ENCODE peak calls at places on chromosome 20, in five cellular contexts. One of them, this sample, is unnamed.
A peak's percentile ranks its signal among the peaks of the same experiment; 100 is the strongest.

GRCh38 chr20:56691325-56691990 is 62.4 kb downstream of the TFAP2C start:
- DNase-seq in kidney epithelial cell: no peak
- DNase-seq in omental fat pad: no peak
- DNase-seq in keratinocyte: no peak
- DNase-seq in cardiac muscle cell: no peak
- DNase-seq in this sample: no peak

GRCh38 chr20:48164566-48165400 is 379.5 kb upstream of the SULF2 start:
- DNase-seq in kidney epithelial cell: no peak
- DNase-seq in omental fat pad: no peak
- DNase-seq in keratinocyte: no peak
- DNase-seq in cardiac muscle cell: no peak
- DNase-seq in this sample: no peak

GRCh38 chr20:38635721-38636285 is 34.2 kb downstream of the ARHGAP40 start:
- DNase-seq in kidney epithelial cell: peak; percentile 9
- DNase-seq in omental fat pad: no peak
- DNase-seq in keratinocyte: no peak
- DNase-seq in cardiac muscle cell: no peak
- DNase-seq in this sample: no peak

GRCh38 chr20:7704021-7704420 is 236.2 kb downstream of the HAO1 start:
- DNase-seq in kidney epithelial cell: no peak
- DNase-seq in omental fat pad: no peak
- DNase-seq in keratinocyte: no peak
- DNase-seq in cardiac muscle cell: no peak
- DNase-seq in this sample: no peak

GRCh38 chr20:33301192-33301930 is 18.3 kb downstream of the BPIFB1 start:
- DNase-seq in kidney epithelial cell: no peak
- DNase-seq in omental fat pad: no peak
- DNase-seq in keratinocyte: no peak
- DNase-seq in cardiac muscle cell: no peak
- DNase-seq in this sample: no peak

GRCh38 chr20:57130160-57130772 is 136.2 kb downstream of the BMP7 start:
- DNase-seq in kidney epithelial cell: no peak
- DNase-seq in omental fat pad: no peak
- DNase-seq in keratinocyte: no peak
- DNase-seq in cardiac muscle cell: no peak
- DNase-seq in this sample: no peak

GRCh38 chr20:5528719-5529256 is 212.0 kb upstream of the PROKR2 start:
- DNase-seq in kidney epithelial cell: peak; percentile 57
- DNase-seq in omental fat pad: no peak
- DNase-seq in keratinocyte: peak; percentile 65
- DNase-seq in cardiac muscle cell: peak; percentile 84
- DNase-seq in this sample: peak; percentile 57

GRCh38 chr20:32358883-32359632 is 927 bp downstream of the ASXL1 start:
- DNase-seq in kidney epithelial cell: no peak
- DNase-seq in omental fat pad: peak; percentile 64
- DNase-seq in keratinocyte: no peak
- DNase-seq in cardiac muscle cell: peak; percentile 85
- DNase-seq in this sample: no peak

GRCh38 chr20:60254901-60255411 is 296.7 kb downstream of the CDH26 start:
- DNase-seq in kidney epithelial cell: no peak
- DNase-seq in omental fat pad: no peak
- DNase-seq in keratinocyte: no peak
- DNase-seq in cardiac muscle cell: no peak
- DNase-seq in this sample: peak; percentile 38

GRCh38 chr20:62702008-62702290 is 6.7 kb upstream of the NTSR1 start:
- DNase-seq in kidney epithelial cell: no peak
- DNase-seq in omental fat pad: no peak
- DNase-seq in keratinocyte: no peak
- DNase-seq in cardiac muscle cell: no peak
- DNase-seq in this sample: no peak

GRCh38 chr20:63011798-63012197 is 5.0 kb upstream of the BHLHE23 start:
- DNase-seq in kidney epithelial cell: peak; percentile 26
- DNase-seq in omental fat pad: no peak
- DNase-seq in keratinocyte: no peak
- DNase-seq in cardiac muscle cell: no peak
- DNase-seq in this sample: no peak

GRCh38 chr20:39775110-39775509 is 813.0 kb downstream of the DHX35 start:
- DNase-seq in kidney epithelial cell: no peak
- DNase-seq in omental fat pad: peak; percentile 26
- DNase-seq in keratinocyte: no peak
- DNase-seq in cardiac muscle cell: no peak
- DNase-seq in this sample: peak; percentile 39

GRCh38 chr20:53773792-53774371 is 180.2 kb upstream of the ZNF217 start:
- DNase-seq in kidney epithelial cell: no peak
- DNase-seq in omental fat pad: no peak
- DNase-seq in keratinocyte: peak; percentile 74
- DNase-seq in cardiac muscle cell: no peak
- DNase-seq in this sample: peak; percentile 98

GRCh38 chr20:25480156-25480555 is 72.7 kb downstream of the GINS1 start:
- DNase-seq in kidney epithelial cell: no peak
- DNase-seq in omental fat pad: no peak
- DNase-seq in keratinocyte: no peak
- DNase-seq in cardiac muscle cell: no peak
- DNase-seq in this sample: no peak

GRCh38 chr20:23255658-23256385 is 94.8 kb upstream of the NXT1 start:
- DNase-seq in kidney epithelial cell: no peak
- DNase-seq in omental fat pad: no peak
- DNase-seq in keratinocyte: no peak
- DNase-seq in cardiac muscle cell: no peak
- DNase-seq in this sample: no peak

GRCh38 chr20:54122189-54122588 is 51.6 kb downstream of the CYP24A1 start:
- DNase-seq in kidney epithelial cell: peak; percentile 73
- DNase-seq in omental fat pad: no peak
- DNase-seq in keratinocyte: no peak
- DNase-seq in cardiac muscle cell: no peak
- DNase-seq in this sample: no peak

GRCh38 chr20:43963872-43964791 is 49.5 kb downstream of the TOX2 start:
- DNase-seq in kidney epithelial cell: no peak
- DNase-seq in omental fat pad: no peak
- DNase-seq in keratinocyte: no peak
- DNase-seq in cardiac muscle cell: no peak
- DNase-seq in this sample: no peak

GRCh38 chr20:37395921-37396519 is 50.1 kb downstream of the SRC start:
- DNase-seq in kidney epithelial cell: no peak
- DNase-seq in omental fat pad: no peak
- DNase-seq in keratinocyte: no peak
- DNase-seq in cardiac muscle cell: peak; percentile 80
- DNase-seq in this sample: no peak

GRCh38 chr20:61360940-61361339 is 108.9 kb downstream of the CDH4 start:
- DNase-seq in kidney epithelial cell: no peak
- DNase-seq in omental fat pad: no peak
- DNase-seq in keratinocyte: no peak
- DNase-seq in cardiac muscle cell: no peak
- DNase-seq in this sample: no peak

GRCh38 chr20:16245879-16246278 is 327.4 kb downstream of the KIF16B start:
- DNase-seq in kidney epithelial cell: no peak
- DNase-seq in omental fat pad: no peak
- DNase-seq in keratinocyte: no peak
- DNase-seq in cardiac muscle cell: no peak
- DNase-seq in this sample: no peak

GRCh38 chr20:16243470-16243869 is 329.8 kb downstream of the KIF16B start:
- DNase-seq in kidney epithelial cell: no peak
- DNase-seq in omental fat pad: no peak
- DNase-seq in keratinocyte: no peak
- DNase-seq in cardiac muscle cell: no peak
- DNase-seq in this sample: no peak

GRCh38 chr20:16246870-16247269 is 326.4 kb downstream of the KIF16B start:
- DNase-seq in kidney epithelial cell: no peak
- DNase-seq in omental fat pad: no peak
- DNase-seq in keratinocyte: no peak
- DNase-seq in cardiac muscle cell: no peak
- DNase-seq in this sample: no peak

GRCh38 chr20:16240355-16240754 is 332.9 kb downstream of the KIF16B start:
- DNase-seq in kidney epithelial cell: no peak
- DNase-seq in omental fat pad: no peak
- DNase-seq in keratinocyte: no peak
- DNase-seq in cardiac muscle cell: no peak
- DNase-seq in this sample: no peak

DNA sequence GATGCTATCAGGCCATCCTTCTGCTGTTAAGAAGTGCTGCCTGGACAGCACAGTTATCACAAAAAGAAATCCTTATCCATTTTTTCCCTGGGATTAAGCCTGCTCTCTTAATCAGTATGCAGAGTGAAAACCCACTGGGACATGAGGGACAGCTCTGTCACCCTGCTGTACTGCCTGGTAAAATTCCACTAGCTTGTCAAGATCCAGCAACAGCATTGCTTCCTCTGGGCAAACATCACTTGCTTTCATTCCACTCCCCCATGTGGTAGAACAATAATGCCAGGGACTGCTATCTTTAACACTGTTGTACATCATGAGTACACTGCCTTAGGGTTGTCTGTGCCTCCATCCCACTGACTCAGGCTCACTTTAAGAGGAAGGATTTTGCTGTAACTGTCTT is 331.3 kb downstream of the KIF16B start:
- DNase-seq in kidney epithelial cell: no peak
- DNase-seq in omental fat pad: no peak
- DNase-seq in keratinocyte: no peak
- DNase-seq in cardiac muscle cell: peak; percentile 34
- DNase-seq in this sample: no peak
- TF ChIP-seq CTCF in kidney epithelial cell: no peak
- TF ChIP-seq CTCF in omental fat pad: no peak
- TF ChIP-seq CTCF in keratinocyte: no peak
- TF ChIP-seq CTCF in cardiac muscle cell: no peak
- TF ChIP-seq CTCF in this sample: no peak

DNA sequence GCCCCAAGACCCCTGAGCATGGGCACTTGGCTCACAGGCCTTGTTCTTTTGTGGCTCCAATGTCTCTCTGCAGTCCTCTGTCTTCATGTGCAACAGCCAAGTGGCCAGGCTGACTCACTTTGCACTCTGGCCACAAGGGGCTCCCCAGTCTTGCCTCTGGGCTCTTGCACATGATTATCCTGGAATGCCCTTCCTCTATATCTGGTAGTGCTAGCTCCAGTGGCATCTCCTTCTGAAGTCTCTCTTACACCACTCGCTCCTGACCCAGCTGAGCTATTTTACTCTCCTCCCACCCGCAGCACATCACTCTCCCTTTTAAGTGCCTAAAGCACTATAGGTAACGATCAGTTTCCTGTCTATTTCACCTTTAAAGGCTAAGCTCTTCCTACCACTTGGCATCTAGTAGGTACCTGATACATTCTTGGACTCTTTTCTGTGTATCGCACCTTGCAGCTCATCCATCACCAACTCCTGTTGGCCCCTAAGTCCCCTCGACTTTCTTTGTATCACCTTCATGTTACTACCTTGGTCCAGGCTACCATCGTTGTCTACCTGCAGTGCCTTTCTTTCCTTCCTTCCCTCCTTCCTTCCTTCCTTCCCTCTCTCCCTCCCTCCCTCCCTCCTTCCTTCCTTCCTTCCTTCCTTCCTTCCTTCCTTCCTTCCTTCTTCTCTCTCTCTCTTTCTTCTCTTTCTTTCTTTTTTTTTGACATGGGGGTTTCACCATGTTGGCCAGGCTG is 211.9 kb upstream of the RNF24 start:
- DNase-seq in kidney epithelial cell: no peak
- DNase-seq in omental fat pad: no peak
- DNase-seq in keratinocyte: no peak
- DNase-seq in cardiac muscle cell: no peak
- DNase-seq in this sample: peak; percentile 55
- TF ChIP-seq CTCF in kidney epithelial cell: peak; percentile 51
- TF ChIP-seq CTCF in omental fat pad: no peak
- TF ChIP-seq CTCF in keratinocyte: peak; percentile 43
- TF ChIP-seq CTCF in cardiac muscle cell: peak; percentile 61
- TF ChIP-seq CTCF in this sample: peak; percentile 69

DNA sequence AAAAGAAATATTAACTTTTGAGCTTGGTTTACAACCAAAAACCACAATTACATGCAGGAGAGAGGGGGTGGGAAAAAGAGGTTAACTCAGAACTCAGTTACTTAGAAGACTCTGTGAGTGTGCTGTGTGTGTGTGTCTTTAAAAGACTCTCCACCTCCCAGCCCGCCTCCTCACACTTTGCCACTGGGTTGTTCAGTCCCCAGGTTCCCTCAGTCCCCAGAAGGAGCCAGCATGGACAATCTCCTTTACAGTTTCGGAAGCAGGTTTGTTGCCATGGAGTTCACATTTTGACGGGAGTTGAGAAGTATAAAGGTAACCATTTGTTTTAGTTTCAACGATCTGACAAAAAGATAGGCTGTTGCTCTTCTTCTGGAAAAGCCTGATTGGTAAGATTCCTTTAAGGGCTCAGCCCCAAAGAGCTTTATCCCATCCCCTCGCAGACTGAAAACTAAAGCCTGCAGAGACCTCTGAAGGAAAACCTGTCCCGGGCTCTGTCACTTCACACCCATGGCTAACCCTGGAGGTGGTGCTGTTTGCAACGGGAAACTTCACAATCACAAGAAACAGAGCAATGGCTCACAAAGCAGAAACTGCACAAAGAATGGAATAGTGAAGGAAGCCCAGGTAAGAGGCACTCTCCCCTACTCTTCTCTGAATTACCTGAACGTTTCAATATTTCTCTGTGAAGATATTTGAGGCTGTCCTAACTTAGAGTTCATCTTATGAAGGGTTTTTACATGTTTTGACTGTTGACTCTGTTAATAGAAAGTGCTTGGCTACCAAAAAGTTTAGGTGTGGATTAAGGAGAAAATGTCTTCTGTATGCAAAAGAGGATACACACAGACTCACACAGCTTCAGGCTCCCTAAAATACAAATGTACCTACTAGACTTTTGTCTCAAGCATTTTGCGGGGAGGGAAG is at the start of gene SPTLC3:
- DNase-seq in kidney epithelial cell: peak; percentile 54
- DNase-seq in omental fat pad: no peak
- DNase-seq in keratinocyte: no peak
- DNase-seq in cardiac muscle cell: peak; percentile 49
- DNase-seq in this sample: peak; percentile 41
- TF ChIP-seq CTCF in kidney epithelial cell: peak; percentile 22
- TF ChIP-seq CTCF in omental fat pad: no peak
- TF ChIP-seq CTCF in keratinocyte: peak; percentile 12
- TF ChIP-seq CTCF in cardiac muscle cell: peak; percentile 13
- TF ChIP-seq CTCF in this sample: no peak

DNA sequence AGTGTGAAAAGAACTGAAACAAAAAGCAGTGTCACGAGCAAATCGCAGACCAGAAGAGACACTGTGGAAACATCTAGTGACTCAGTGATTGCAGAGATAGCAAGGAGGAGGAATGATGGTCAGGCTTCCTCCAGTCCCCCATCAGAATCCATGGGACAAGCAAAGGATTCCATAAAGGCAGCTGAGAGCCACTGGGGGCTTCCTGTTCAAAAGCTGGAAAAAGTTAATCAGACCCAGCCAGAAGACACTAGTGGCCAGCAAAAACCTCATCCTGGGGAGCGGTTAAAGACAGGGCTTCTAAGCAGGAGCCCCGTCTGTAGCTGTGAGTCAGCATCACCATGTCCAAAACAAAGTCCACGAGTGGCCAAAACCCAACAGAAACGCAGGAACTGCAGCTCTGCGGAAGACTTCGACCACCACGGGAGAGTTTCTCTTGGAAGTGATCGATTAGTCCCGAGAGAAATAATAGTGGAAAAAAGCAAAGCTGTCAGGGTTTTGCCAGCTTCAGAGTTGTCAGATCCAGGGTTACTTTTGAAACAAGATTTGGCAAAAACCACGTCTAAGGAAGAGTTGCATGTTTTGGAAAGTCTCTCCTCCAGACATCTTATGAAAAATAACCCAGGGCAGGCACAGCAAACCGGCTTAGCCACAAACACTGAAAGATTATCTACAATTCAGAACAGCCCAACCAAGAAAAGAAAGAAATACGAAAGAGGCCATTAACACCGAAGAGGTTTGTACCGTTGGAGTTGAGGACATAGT is 51.0 kb downstream of the JAG1 start:
- DNase-seq in kidney epithelial cell: no peak
- DNase-seq in omental fat pad: no peak
- DNase-seq in keratinocyte: no peak
- DNase-seq in cardiac muscle cell: no peak
- DNase-seq in this sample: no peak
- TF ChIP-seq CTCF in kidney epithelial cell: no peak
- TF ChIP-seq CTCF in omental fat pad: no peak
- TF ChIP-seq CTCF in keratinocyte: no peak
- TF ChIP-seq CTCF in cardiac muscle cell: no peak
- TF ChIP-seq CTCF in this sample: no peak

This sample was measured in AG09309.